ENCODE peak calls at places on chromosomes 4 and X, in four cellular contexts. One of them, this sample, is unnamed.

GRCh38 chr4:2066011-2066551 is 7.0 kb downstream of the NAT8L start:
- DNase-seq in HEK293T: no peak
- DNase-seq in KBM-7: no peak
- DNase-seq in HFF-Myc: no peak
- DNase-seq in this sample: no peak

GRCh38 chr4:107800058-107800457 is 24.7 kb upstream of the SGMS2 start:
- DNase-seq in HEK293T: no peak
- DNase-seq in KBM-7: no peak
- DNase-seq in HFF-Myc: no peak
- DNase-seq in this sample: no peak

GRCh38 chr4:6523251-6523650 is 50.8 kb upstream of the PPP2R2C start:
- DNase-seq in HEK293T: no peak
- DNase-seq in KBM-7: no peak
- DNase-seq in HFF-Myc: no peak
- DNase-seq in this sample: no peak

GRCh38 chrX:10648608-10649007 is 28.2 kb upstream of the MID1 start:
- DNase-seq in HEK293T: peak
- DNase-seq in KBM-7: no peak
- DNase-seq in HFF-Myc: peak
- DNase-seq in this sample: peak

GRCh38 chr4:32226201-32226600 is 1506.0 kb downstream of the PCDH7 start:
- DNase-seq in HEK293T: no peak
- DNase-seq in KBM-7: no peak
- DNase-seq in HFF-Myc: no peak
- DNase-seq in this sample: no peak

GRCh38 chr4:163810757-163811156 is 316.3 kb downstream of the TMA16 start:
- DNase-seq in HEK293T: no peak
- DNase-seq in KBM-7: no peak
- DNase-seq in HFF-Myc: no peak
- DNase-seq in this sample: no peak

GRCh38 chr4:57109847-57110634 is at the start of gene IGFBP7:
- DNase-seq in HEK293T: peak
- DNase-seq in KBM-7: peak
- DNase-seq in HFF-Myc: no peak
- DNase-seq in this sample: no peak

GRCh38 chrX:69142688-69143239 is 22.5 kb downstream of the PJA1 start:
- DNase-seq in HEK293T: no peak
- DNase-seq in KBM-7: no peak
- DNase-seq in HFF-Myc: no peak
- DNase-seq in this sample: no peak

GRCh38 chr4:71204056-71204455 is 134.8 kb upstream of the SLC4A4 start:
- DNase-seq in HEK293T: no peak
- DNase-seq in KBM-7: no peak
- DNase-seq in HFF-Myc: no peak
- DNase-seq in this sample: no peak

GRCh38 chrX:111159232-111159631 is 63.2 kb downstream of the PAK3 start:
- DNase-seq in HEK293T: no peak
- DNase-seq in KBM-7: no peak
- DNase-seq in HFF-Myc: no peak
- DNase-seq in this sample: no peak

GRCh38 chrX:10677490-10677889 is 57.1 kb upstream of the MID1 start:
- DNase-seq in HEK293T: no peak
- DNase-seq in KBM-7: no peak
- DNase-seq in HFF-Myc: no peak
- DNase-seq in this sample: no peak